ENCODE peak calls at places on chromosomes 6 and 20, in seven cellular contexts. P is stimulated activated CD4-positive, alpha-beta T cell treated with anti-CD3 and anti-CD28 coated beads, Interleukin-2, amount 100 ng/mL, for 4 hours; K is BE2C; F is activated naive CD8-positive, alpha-beta T cell treated with anti-CD3 and anti-CD28 coated beads, Interleukin-2, amount 50 U/mL, for 24 hours; H is T-cell; C is NCI-H1436; X is activated CD4-positive, alpha-beta memory T cell treated with anti-CD3 and anti-CD28 coated beads, Interleukin-2, amount 10 ng/mL, durations not matched to agents 7 days and 5 days. V is an unnamed sample.

GRCh38 chr6:158213925-158214674 is 46.0 kb downstream of the GTF2H5 start:
- DNase-seq in C (peak), H (peak), P (peak), X (peak), K (peak), F (peak), V (no peak)

GRCh38 chr20:41872986-41873385 is 254.8 kb upstream of the CHD6 start:
- DNase-seq in X (no peak), C (no peak), K (no peak), H (no peak), P (no peak), F (no peak), V (no peak)

GRCh38 chr6:56655250-56655649 is 12.6 kb upstream of the DST start:
- DNase-seq in K (no peak), F (no peak), C (no peak), H (no peak), P (no peak), X (no peak), V (no peak)

GRCh38 chr20:46987001-46987400 is 92.4 kb downstream of the EYA2 start:
- DNase-seq in H (no peak), X (no peak), K (no peak), F (no peak), C (no peak), P (no peak), V (no peak)

GRCh38 chr20:50120935-50121693 is 8.2 kb upstream of the UBE2V1 start:
- DNase-seq in K (peak), H (peak), X (peak), F (peak), C (peak), P (peak), V (peak)

GRCh38 chr6:41039060-41039998 is at the start of gene UNC5CL:
- DNase-seq in K (peak), F (peak), H (peak), X (peak), P (peak), C (peak), V (peak)

GRCh38 chr6:158384671-158385110 is 72.4 kb downstream of the TULP4 start:
- DNase-seq in F (no peak), X (no peak), C (no peak), K (no peak), H (no peak), P (no peak), V (no peak)

GRCh38 chr20:44181611-44182010 is 5.4 kb downstream of the JPH2 start:
- DNase-seq in F (no peak), K (no peak), C (no peak), X (no peak), P (no peak), H (no peak), V (no peak)

GRCh38 chr6:162373192-162373591 is 354.4 kb downstream of the PRKN start:
- DNase-seq in X (no peak), H (no peak), K (no peak), F (no peak), P (no peak), C (no peak), V (no peak)

GRCh38 chr6:97586344-97586743 is 303.3 kb upstream of the MMS22L start:
- DNase-seq in X (no peak), C (no peak), F (no peak), P (no peak), K (peak), H (no peak), V (no peak)

GRCh38 chr20:57777911-57778310 is 68.1 kb upstream of the PMEPA1 start:
- DNase-seq in C (no peak), F (no peak), K (no peak), X (no peak), H (no peak), P (no peak), V (no peak)

GRCh38 chr6:7920425-7920824 is 9.8 kb upstream of the TXNDC5 start:
- DNase-seq in C (no peak), F (no peak), K (no peak), H (no peak), P (no peak), X (no peak), V (no peak)

GRCh38 chr6:20808984-20809383 is 274.7 kb downstream of the CDKAL1 start:
- DNase-seq in X (no peak), F (no peak), C (no peak), P (no peak), H (no peak), K (no peak), V (no peak)

GRCh38 chr6:27208042-27208441 is 39.5 kb upstream of the PRSS16 start:
- DNase-seq in F (no peak), X (no peak), P (no peak), K (no peak), H (no peak), C (no peak), V (no peak)

GRCh38 chr6:7726416-7727149 is 684 bp downstream of the BMP6 start:
- DNase-seq in P (no peak), F (peak), H (no peak), C (no peak), K (no peak), X (no peak), V (no peak)

GRCh38 chr20:54550776-54551396 is 75.5 kb downstream of the DOK5 start:
- DNase-seq in F (no peak), P (no peak), H (no peak), C (no peak), K (no peak), X (no peak), V (no peak)

GRCh38 chr6:23394699-23395098 is 731.3 kb upstream of the NRSN1 start:
- DNase-seq in H (no peak), K (no peak), F (no peak), X (no peak), P (no peak), C (no peak), V (no peak)

GRCh38 chr6:106051241-106051640 is 34.9 kb upstream of the PRDM1 start:
- DNase-seq in K (no peak), F (no peak), X (no peak), P (no peak), C (no peak), H (no peak), V (no peak)

GRCh38 chr6:56246941-56247653 is at the start of gene COL21A1:
- DNase-seq in H (no peak), P (no peak), C (no peak), X (no peak), K (no peak), F (no peak), V (peak)

GRCh38 chr6:89758830-89759229 is 60.8 kb downstream of the MDN1 start:
- DNase-seq in F (no peak), P (no peak), X (no peak), H (no peak), C (no peak), K (no peak), V (no peak)

GRCh38 chr20:62359491-62360121 is 7.5 kb downstream of the LAMA5 start:
- DNase-seq in K (peak), X (no peak), H (no peak), F (no peak), C (no peak), P (no peak), V (peak)

GRCh38 chr20:47146703-47147102 is 209.8 kb downstream of the ZMYND8 start:
- DNase-seq in H (no peak), P (no peak), F (no peak), K (no peak), X (no peak), C (no peak), V (no peak)

GRCh38 chr6:157143171-157143884 is 180.0 kb downstream of the TMEM242 start:
- DNase-seq in F (peak), H (peak), K (peak), P (no peak), X (peak), C (no peak), V (no peak)

GRCh38 chr20:33444797-33445560 is 1.4 kb upstream of the SNTA1 start:
- DNase-seq in F (peak), H (no peak), X (peak), P (no peak), C (no peak), K (no peak), V (no peak)

GRCh38 chr20:37316116-37316774 is 26.8 kb downstream of the MANBAL start:
- DNase-seq in C (no peak), P (no peak), F (no peak), H (peak), X (peak), K (no peak), V (no peak)

GRCh38 chr6:107600936-107601335 is 111.0 kb downstream of the SOBP start:
- DNase-seq in F (no peak), P (no peak), X (no peak), K (no peak), H (no peak), C (no peak), V (no peak)

GRCh38 chr6:31462026-31462963 is 35.6 kb upstream of the MICB start:
- DNase-seq in X (no peak), K (no peak), H (no peak), C (no peak), F (no peak), P (no peak), V (no peak)

GRCh38 chr6:6152060-6152459 is 145.3 kb upstream of the NRN1 start:
- DNase-seq in H (no peak), F (no peak), C (no peak), P (no peak), X (no peak), K (no peak), V (no peak)

GRCh38 chr20:46394872-46395470 is 11.4 kb downstream of the ELMO2 start:
- DNase-seq in X (no peak), P (no peak), F (no peak), K (no peak), C (no peak), H (no peak), V (no peak)

GRCh38 chr6:20669571-20670314 is 135.5 kb downstream of the CDKAL1 start:
- DNase-seq in C (no peak), X (no peak), F (no peak), H (no peak), K (no peak), P (no peak), V (no peak)

GRCh38 chr6:18506387-18507017 is 119.4 kb downstream of the RNF144B start:
- DNase-seq in X (no peak), F (no peak), H (no peak), P (no peak), K (peak), C (peak), V (no peak)

GRCh38 chr6:36595168-36595818 is 1.1 kb downstream of the SRSF3 start:
- DNase-seq in P (no peak), X (peak), F (no peak), H (no peak), K (no peak), C (no peak), V (no peak)

GRCh38 chr6:47736083-47736700 is 37.8 kb downstream of the ADGRF4 start:
- DNase-seq in F (no peak), K (no peak), X (no peak), H (no peak), C (no peak), P (no peak), V (no peak)

GRCh38 chr20:50344232-50345071 is 153.8 kb downstream of the CEBPB start:
- DNase-seq in K (no peak), F (no peak), H (no peak), X (no peak), P (no peak), C (no peak), V (no peak)

GRCh38 chr6:145139451-145139850 is 595.9 kb downstream of the EPM2A start:
- DNase-seq in X (no peak), K (no peak), H (no peak), F (no peak), P (no peak), C (peak), V (no peak)